ENCODE peak calls at places on chromosomes 4 and X, in ten cellular contexts. B is psoas muscle; S is H9; E is endothelial cell of umbilical vein; X is fibroblast of lung; Y is A549; Q is lung; T is tibial nerve; A is heart right ventricle; F is CD4-positive, CD25-positive, alpha-beta regulatory T cell. K is an unnamed sample.

GRCh38 chr4:152778656-152779512 is 646 bp downstream of the TIGD4 start:
- DNase-seq in B (no peak), S (no peak), E (peak; percentile 34), X (peak; percentile 14), Y (peak; percentile 6), Q (no peak), T (peak; percentile 9), A (peak; percentile 19), F (no peak), K (no peak)

GRCh38 chr4:83890816-83891215 is 354.9 kb downstream of the GPAT3 start:
- DNase-seq in B (no peak), S (no peak), E (no peak), X (no peak), Y (no peak), Q (no peak), T (no peak), A (no peak), F (no peak), K (no peak)

GRCh38 chrX:153459976-153460375 is 10.4 kb downstream of the HAUS7 start:
- DNase-seq in B (no peak), S (no peak), E (peak; percentile 71), X (peak; percentile 38), Y (no peak), Q (no peak), T (no peak), A (no peak), F (no peak), K (no peak)

GRCh38 chr4:120826853-120827252 is 95.7 kb downstream of the PRDM5 start:
- DNase-seq in B (no peak), S (no peak), E (no peak), X (no peak), Y (no peak), Q (no peak), T (no peak), A (no peak), F (no peak), K (no peak)

GRCh38 chr4:3783691-3784306 is 17.6 kb downstream of the ADRA2C start:
- DNase-seq in B (no peak), S (peak; percentile 77), E (no peak), X (no peak), Y (peak; percentile 32), Q (no peak), T (no peak), A (no peak), F (no peak), K (no peak)

GRCh38 chrX:9966775-9967408 is at the start of gene CLDN34:
- DNase-seq in B (no peak), S (no peak), E (no peak), X (no peak), Y (no peak), Q (no peak), T (no peak), A (no peak), F (no peak), K (no peak)

GRCh38 chr4:8297691-8298485 is 28.3 kb downstream of the HTRA3 start:
- DNase-seq in B (peak; percentile 49), S (no peak), E (no peak), X (no peak), Y (no peak), Q (no peak), T (no peak), A (no peak), F (no peak), K (no peak)

GRCh38 chr4:150010525-150011126 is 67.6 kb upstream of the DCLK2 start:
- DNase-seq in B (no peak), S (peak; percentile 43), E (peak; percentile 69), X (peak; percentile 79), Y (peak; percentile 31), Q (no peak), T (peak; percentile 40), A (no peak), F (no peak), K (peak; percentile 23)

GRCh38 chr4:117134386-117134785 is 49.0 kb upstream of the TRAM1L1 start:
- DNase-seq in B (no peak), S (peak; percentile 37), E (peak; percentile 43), X (peak; percentile 82), Y (peak; percentile 0), Q (no peak), T (no peak), A (no peak), F (no peak), K (peak; percentile 65)

GRCh38 chrX:25198253-25198652 is 182.5 kb upstream of the ARX start:
- DNase-seq in B (no peak), S (no peak), E (no peak), X (peak; percentile 17), Y (no peak), Q (no peak), T (peak; percentile 5), A (no peak), F (no peak), K (no peak)
- H3K27ac ChIP-seq in B (peak overlapping the region; percentile 27), S (no peak overlapping the region), E (no peak overlapping the region), X (no peak overlapping the region), Y (no peak overlapping the region), Q (no peak overlapping the region), T (no peak overlapping the region), A (no peak overlapping the region), F (no peak overlapping the region), K (no peak overlapping the region)

DNA sequence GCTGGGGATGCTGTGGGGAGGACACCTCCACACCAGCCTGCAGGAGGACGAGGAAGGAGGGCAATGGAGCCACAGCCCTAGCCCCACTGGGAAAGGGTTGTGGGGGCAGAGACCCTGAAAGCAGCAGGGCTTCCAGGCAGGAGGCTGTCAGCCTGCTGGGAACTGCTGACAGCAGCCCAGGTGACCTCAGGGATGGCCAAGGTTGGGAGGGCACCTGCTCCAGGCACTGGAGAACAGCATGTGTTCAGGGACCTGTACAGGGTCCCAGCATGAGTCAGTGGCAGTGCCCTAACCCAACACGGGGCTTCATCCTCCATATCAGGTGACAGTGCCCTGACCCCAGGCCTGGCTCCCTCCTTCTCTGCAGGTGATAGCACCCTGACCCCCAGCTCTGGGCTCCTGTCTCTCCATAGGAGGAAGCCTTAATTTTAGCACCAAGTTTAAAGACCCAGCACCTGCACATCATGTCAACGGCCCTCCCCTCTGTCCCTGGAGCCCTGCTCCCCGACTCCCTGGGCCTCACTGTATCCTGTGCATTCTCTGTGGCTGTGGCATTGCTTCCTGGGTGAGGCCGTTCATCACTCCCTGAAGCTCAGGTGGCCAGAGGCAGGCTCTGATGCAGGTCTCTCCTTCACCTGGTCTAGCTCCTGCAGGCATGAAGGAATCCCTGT is 66.3 kb downstream of the CRMP1 start:
- DNase-seq in B (no peak), S (no peak), E (no peak), X (no peak), Y (no peak), Q (no peak), T (no peak), A (no peak), F (no peak), K (no peak)
- H3K4me1 ChIP-seq in B (no peaks in the 10 kb centered on the region), S (no peaks in the 10 kb centered on the region), E (peaks cover 23% of the 10 kb centered on the region), X (peaks cover 6% of the 10 kb centered on the region), Y (no peaks in the 10 kb centered on the region), Q (no peaks in the 10 kb centered on the region), T (peaks cover 16% of the 10 kb centered on the region), A (peaks cover 4% of the 10 kb centered on the region), F (peaks cover 6% of the 10 kb centered on the region), K (no peaks in the 10 kb centered on the region)

DNA sequence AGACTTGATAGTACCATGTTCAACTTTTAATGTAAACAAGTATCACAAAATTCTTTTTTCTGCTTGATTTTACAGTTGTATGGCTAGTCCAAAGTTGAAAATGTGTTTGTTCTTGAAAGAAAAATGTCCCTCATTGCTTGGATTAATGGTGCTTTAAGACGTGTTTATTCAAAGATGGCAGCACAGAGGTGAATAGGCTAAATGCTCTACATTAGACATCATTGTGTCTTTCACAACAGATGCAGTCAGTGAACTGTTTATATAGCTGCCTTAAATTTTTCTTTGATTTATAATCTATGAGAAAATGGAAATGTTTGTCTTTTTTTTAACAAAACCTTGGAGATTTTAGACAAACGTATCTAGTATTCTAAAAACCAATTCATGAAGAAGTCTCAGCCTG is 137.3 kb downstream of the BMPR1B start:
- DNase-seq in B (no peak), S (no peak), E (no peak), X (peak; percentile 84), Y (no peak), Q (no peak), T (no peak), A (no peak), F (no peak), K (no peak)
- H3K27ac ChIP-seq in B (no peak overlapping the region), S (no peak overlapping the region), E (no peak overlapping the region), X (no peak overlapping the region), Y (no peak overlapping the region), Q (no peak overlapping the region), T (no peak overlapping the region), A (no peak overlapping the region), F (no peak overlapping the region), K (no peak overlapping the region)

GRCh38 chr4:76950052-76950845 is 697 bp downstream of the SEPTIN11 start:
- DNase-seq in B (peak; percentile 70), S (no peak), E (peak; percentile 45), X (peak; percentile 60), Y (peak; percentile 19), Q (peak; percentile 56), T (peak; percentile 47), A (peak; percentile 58), F (peak; percentile 31), K (peak; percentile 14)

GRCh38 chr4:76952631-76953587 is 3.4 kb downstream of the SEPTIN11 start:
- DNase-seq in B (no peak), S (no peak), E (no peak), X (no peak), Y (no peak), Q (no peak), T (no peak), A (no peak), F (no peak), K (no peak)

GRCh38 chr4:76950846-76951321 is 1.3 kb downstream of the SEPTIN11 start:
- DNase-seq in B (no peak), S (peak; percentile 51), E (peak; percentile 48), X (peak; percentile 62), Y (peak; percentile 10), Q (peak; percentile 29), T (no peak), A (peak; percentile 21), F (no peak), K (peak; percentile 48)

GRCh38 chr4:76951333-76952033 is 1.9 kb downstream of the SEPTIN11 start:
- DNase-seq in B (no peak), S (no peak), E (peak; percentile 11), X (peak; percentile 54), Y (no peak), Q (no peak), T (no peak), A (no peak), F (no peak), K (no peak)

DNA sequence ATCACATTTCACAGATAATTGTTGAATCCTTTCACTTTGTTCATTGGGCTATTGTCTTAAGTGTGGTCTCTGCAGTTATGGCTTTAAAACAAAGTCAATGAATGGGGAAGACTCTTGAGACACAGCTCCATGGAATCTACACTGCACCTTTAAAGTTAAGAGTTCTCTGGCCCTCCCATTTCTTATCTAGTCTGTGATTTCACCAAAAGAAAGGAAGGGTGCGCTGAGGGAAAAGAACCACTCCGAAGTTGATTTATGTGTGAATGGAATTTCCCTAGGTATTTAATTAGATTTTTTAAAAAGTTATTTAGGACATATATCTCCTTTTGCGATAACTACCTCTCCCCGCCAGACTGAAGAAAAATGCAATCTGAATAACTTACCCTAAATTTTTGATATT is 2.5 kb downstream of the SEPTIN11 start:
- DNase-seq in B (no peak), S (no peak), E (no peak), X (no peak), Y (no peak), Q (no peak), T (no peak), A (no peak), F (no peak), K (no peak)
- H3K4me1 ChIP-seq in B (peaks cover 19% of the 10 kb centered on the region), S (peaks cover 5% of the 10 kb centered on the region), E (peaks cover 19% of the 10 kb centered on the region), X (peaks cover 25% of the 10 kb centered on the region), Y (peaks cover 17% of the 10 kb centered on the region), Q (peaks cover 4% of the 10 kb centered on the region), T (peaks cover 44% of the 10 kb centered on the region), A (no peaks in the 10 kb centered on the region), F (peaks cover 24% of the 10 kb centered on the region), K (peaks cover 6% of the 10 kb centered on the region)

K was measured in foreskin keratinocyte.